ENCODE peak calls at places on chromosomes 13 and 19, in nine cellular contexts. E is fibroblast of lung, Z is AG09309, X is mucosa of descending colon, J is GM10248, M is nephron progenitor cell, N is PC-3, F is foreskin fibroblast, U is fibroblast of villous mesenchyme. Y is an unnamed sample.

GRCh38 chr19:31348416-31349159 is 648 bp downstream of the TSHZ3 start:
- DNase-seq in J (no peak), F (peak; percentile 66), M (peak; percentile 43), Z (no peak), N (no peak), E (peak; percentile 29), U (peak; percentile 44), X (no peak), Y (no peak)

GRCh38 chr19:1592023-1592754 is 476 bp downstream of the MBD3 start:
- DNase-seq in X (peak; percentile 84), J (peak; percentile 97), Z (peak; percentile 34), U (peak; percentile 90), M (peak; percentile 87), E (peak; percentile 90), N (peak; percentile 81), F (peak; percentile 96), Y (peak; percentile 25)

GRCh38 chr13:65943024-65943423 is 1287.1 kb downstream of the PCDH9 start:
- DNase-seq in J (no peak), Z (peak; percentile 8), M (no peak), F (peak; percentile 44), U (peak; percentile 53), N (peak; percentile 16), E (peak; percentile 37), X (no peak), Y (no peak)

GRCh38 chr13:88979465-88980180 is 1308.5 kb downstream of the SLITRK5 start:
- DNase-seq in E (peak; percentile 55), J (no peak), F (no peak), Z (no peak), M (no peak), X (no peak), N (peak; percentile 3), U (no peak), Y (no peak)

GRCh38 chr13:26628706-26629105 is 71.2 kb downstream of the WASF3 start:
- DNase-seq in J (no peak), E (peak; percentile 42), U (peak; percentile 20), X (peak; percentile 27), M (no peak), N (peak; percentile 3), Z (peak; percentile 16), F (peak; percentile 41), Y (no peak)

GRCh38 chr13:109773276-109773675 is 13.1 kb downstream of the IRS2 start:
- DNase-seq in U (no peak), J (no peak), E (no peak), F (no peak), X (no peak), M (no peak), Z (no peak), N (peak; percentile 77), Y (no peak)

GRCh38 chr13:66513728-66514127 is 716.4 kb downstream of the PCDH9 start:
- DNase-seq in U (no peak), J (no peak), Z (no peak), E (peak; percentile 31), M (no peak), N (no peak), F (peak; percentile 35), X (no peak), Y (no peak)

GRCh38 chr19:43901395-43902390 is 33.4 kb downstream of the ZNF45 start:
- DNase-seq in M (peak; percentile 79), N (no peak), E (peak; percentile 91), Z (peak; percentile 56), U (peak; percentile 90), J (peak; percentile 85), X (peak; percentile 92), F (peak; percentile 93), Y (peak; percentile 52)

GRCh38 chr13:41651413-41652068 is 194.2 kb downstream of the RGCC start:
- DNase-seq in M (no peak), X (no peak), F (peak; percentile 35), N (no peak), J (no peak), U (peak; percentile 50), E (no peak), Z (no peak), Y (no peak)

GRCh38 chr13:84994582-84994981 is 804.6 kb downstream of the SLITRK6 start:
- DNase-seq in X (no peak), N (peak; percentile 67), E (peak; percentile 8), U (no peak), Z (no peak), M (no peak), J (no peak), F (peak; percentile 2), Y (no peak)

GRCh38 chr13:90447735-90448103 is 899.8 kb upstream of the MIR17HG start:
- DNase-seq in M (no peak), F (peak; percentile 57), E (peak; percentile 10), J (no peak), Z (peak; percentile 14), X (no peak), U (peak; percentile 16), N (peak; percentile 64), Y (peak; percentile 36)

GRCh38 chr19:17486545-17486944 is 16.2 kb downstream of the SLC27A1 start:
- DNase-seq in F (no peak), M (no peak), Z (no peak), U (no peak), N (no peak), X (no peak), J (no peak), E (no peak), Y (no peak)

GRCh38 chr19:17487240-17488121 is 17.2 kb downstream of the SLC27A1 start:
- DNase-seq in F (no peak), U (no peak), Z (no peak), N (no peak), M (no peak), E (no peak), J (no peak), X (no peak), Y (no peak)

GRCh38 chr19:17490411-17490810 is 20.1 kb downstream of the SLC27A1 start:
- DNase-seq in J (no peak), X (no peak), F (no peak), M (no peak), E (no peak), U (no peak), N (no peak), Z (no peak), Y (no peak)

GRCh38 chr19:17489392-17490030 is 19.2 kb downstream of the SLC27A1 start:
- DNase-seq in F (no peak), M (no peak), E (no peak), Z (no peak), X (no peak), N (no peak), J (no peak), U (no peak), Y (no peak)

GRCh38 chr19:17488593-17489391 is 18.5 kb downstream of the SLC27A1 start:
- DNase-seq in J (peak; percentile 89), F (peak; percentile 36), Z (no peak), E (peak; percentile 25), X (peak; percentile 94), N (peak; percentile 92), M (peak; percentile 94), U (no peak), Y (no peak)
- TF ChIP-seq CTCF in J (peak; percentile 44), F (no peak), Z (no peak), E (no peak), X (no peak), N (peak; percentile 62), M (peak; percentile 25), U (no peak), Y (no peak)

GRCh38 chr13:43830481-43830873 is 43.7 kb upstream of the ENOX1 start:
- DNase-seq in J (no peak), U (peak; percentile 93), X (no peak), Z (peak; percentile 91), N (peak; percentile 11), F (peak; percentile 75), M (no peak), E (peak; percentile 82), Y (peak; percentile 53)

GRCh38 chr13:43838909-43839308 is 40.6 kb downstream of the CCDC122 start:
- DNase-seq in M (no peak), N (no peak), F (peak; percentile 69), Z (peak; percentile 78), E (peak; percentile 18), X (no peak), J (no peak), U (peak; percentile 86), Y (peak; percentile 66)

GRCh38 chr13:43831088-43831487 is 44.3 kb upstream of the ENOX1 start:
- DNase-seq in X (no peak), Z (no peak), F (peak; percentile 68), U (peak; percentile 63), N (peak; percentile 29), J (no peak), E (peak; percentile 55), M (no peak), Y (no peak)

DNA sequence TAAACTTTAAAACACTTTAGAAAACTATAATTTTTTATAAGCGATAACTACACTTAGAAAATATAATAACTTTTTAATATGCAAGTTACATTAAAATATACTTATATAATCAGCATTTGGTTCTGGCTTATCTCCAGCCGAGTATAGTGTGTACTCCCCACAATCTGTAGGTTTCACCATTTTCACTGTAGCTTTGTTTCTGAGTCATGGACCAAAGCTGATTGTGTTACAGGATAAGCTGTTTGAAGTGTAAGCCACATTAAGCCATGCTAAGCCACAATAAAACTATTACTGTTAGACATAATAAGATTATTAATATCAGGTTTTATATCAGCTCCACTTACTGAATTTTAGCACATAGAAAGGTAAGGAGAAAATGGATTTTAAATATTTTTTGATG is 43.8 kb downstream of the CCDC122 start:
- DNase-seq in J (no peak), X (no peak), Z (no peak), N (no peak), F (peak; percentile 23), E (peak; percentile 22), M (no peak), U (peak; percentile 78), Y (no peak)
- TF ChIP-seq CTCF in J (no peak), X (no peak), Z (no peak), N (no peak), F (no peak), E (no peak), M (no peak), U (no peak), Y (no peak)

DNA sequence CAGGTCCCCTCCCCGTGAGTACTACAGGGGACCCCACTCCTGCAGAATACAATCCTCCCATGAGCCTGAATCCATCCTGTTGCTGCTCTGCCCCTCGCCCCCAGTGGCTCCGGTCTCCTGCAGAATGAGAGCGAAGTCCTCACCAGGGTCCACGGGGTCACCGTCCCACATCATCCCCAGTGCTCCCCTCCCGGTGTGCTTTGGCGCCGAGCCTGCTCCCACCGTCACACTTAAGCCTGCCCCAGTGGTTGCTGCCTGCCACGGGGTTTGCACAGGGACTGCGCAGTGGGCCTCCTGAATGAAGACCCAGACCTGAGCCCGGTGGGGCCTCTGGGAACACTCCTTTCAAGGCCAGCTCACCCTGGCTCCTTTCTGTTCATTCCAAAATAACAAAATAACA is 30.5 kb downstream of the NKPD1 start:
- DNase-seq in X (no peak), J (no peak), E (no peak), U (no peak), Z (no peak), N (no peak), F (no peak), M (no peak), Y (no peak)
- TF ChIP-seq CTCF in X (no peak), J (no peak), E (no peak), U (no peak), Z (no peak), N (no peak), F (no peak), M (no peak), Y (no peak)

GRCh38 chr19:15025237-15025636 is 24.0 kb upstream of the CASP14 start:
- DNase-seq in E (no peak), Z (no peak), N (peak; percentile 53), J (no peak), F (no peak), U (no peak), X (no peak), M (no peak), Y (no peak)
- TF ChIP-seq CTCF in E (no peak), Z (no peak), N (peak; percentile 60), J (peak; percentile 41), F (no peak), U (no peak), X (no peak), M (no peak), Y (no peak)

Y was measured in BJ.